ENCODE peak calls at places on chromosomes 4 and X, in four cellular contexts. O, A, R and K are unnamed samples.

GRCh38 chr4:155878611-155879010 is 12.5 kb upstream of the ASIC5 start:
- DNase-seq in A (no peak), R (no peak), O (no peak), K (no peak)

GRCh38 chr4:69910016-69910782 is 20.7 kb upstream of the CSN1S1 start:
- DNase-seq in O (no peak), A (no peak), R (no peak), K (no peak)

GRCh38 chrX:65697915-65698796 is 30.7 kb downstream of the MSN start:
- DNase-seq in O (no peak), R (no peak), A (peak; percentile 64), K (peak; percentile 54)

GRCh38 chr4:82630079-82630478 is 68.3 kb upstream of the TMEM150C start:
- DNase-seq in R (no peak), O (no peak), A (no peak), K (no peak)

GRCh38 chr4:79831119-79831528 is 241.9 kb downstream of the ANTXR2 start:
- DNase-seq in O (no peak), A (no peak), R (no peak), K (no peak)

GRCh38 chr4:159608434-159608833 is 505.6 kb downstream of the RAPGEF2 start:
- DNase-seq in R (no peak), A (no peak), O (peak; percentile 59), K (no peak)

GRCh38 chr4:145937021-145937861 is 1.4 kb downstream of the ZNF827 start:
- DNase-seq in R (peak; percentile 79), O (peak; percentile 42), A (peak; percentile 56), K (no peak)

GRCh38 chr4:150310159-150310895 is 232.1 kb downstream of the DCLK2 start:
- DNase-seq in O (peak; percentile 23), R (no peak), A (no peak), K (no peak)

GRCh38 chr4:113837397-113837796 is 75.9 kb upstream of the CAMK2D start:
- DNase-seq in R (no peak), A (no peak), O (peak; percentile 86), K (no peak)

GRCh38 chrX:150690126-150690525 is 3.1 kb upstream of the MTMR1 start:
- DNase-seq in R (no peak), O (peak; percentile 89), A (no peak), K (no peak)

GRCh38 chrX:153726286-153727107 is 1.8 kb downstream of the ABCD1 start:
- DNase-seq in O (no peak), R (no peak), A (peak; percentile 48), K (peak; percentile 85)

GRCh38 chrX:30643313-30643821 is 9.9 kb upstream of the GK start:
- DNase-seq in O (no peak), R (no peak), A (no peak), K (no peak)

GRCh38 chr4:55742655-55743191 is 76.9 kb upstream of the EXOC1L start:
- DNase-seq in O (no peak), A (no peak), R (no peak), K (no peak)

GRCh38 chr4:170388255-170388654 is 298.5 kb upstream of the AADAT start:
- DNase-seq in A (no peak), R (no peak), O (peak; percentile 81), K (no peak)

GRCh38 chrX:55340896-55341433 is 76.2 kb upstream of the PAGE3 start:
- DNase-seq in O (no peak), R (no peak), A (no peak), K (no peak)

GRCh38 chr4:92339671-92340070 is 35.9 kb downstream of the GRID2 start:
- DNase-seq in R (no peak), A (no peak), O (no peak), K (no peak)

GRCh38 chr4:15286041-15286440 is 141.8 kb upstream of the C1QTNF7 start:
- DNase-seq in O (no peak), R (no peak), A (no peak), K (no peak)

GRCh38 chr4:73735231-73735630 is 5.1 kb upstream of the CXCL8 start:
- DNase-seq in O (peak; percentile 35), R (no peak), A (no peak), K (no peak)

GRCh38 chr4:124290678-124291077 is 421.9 kb downstream of the ANKRD50 start:
- DNase-seq in R (no peak), O (peak; percentile 76), A (no peak), K (no peak)

DNA sequence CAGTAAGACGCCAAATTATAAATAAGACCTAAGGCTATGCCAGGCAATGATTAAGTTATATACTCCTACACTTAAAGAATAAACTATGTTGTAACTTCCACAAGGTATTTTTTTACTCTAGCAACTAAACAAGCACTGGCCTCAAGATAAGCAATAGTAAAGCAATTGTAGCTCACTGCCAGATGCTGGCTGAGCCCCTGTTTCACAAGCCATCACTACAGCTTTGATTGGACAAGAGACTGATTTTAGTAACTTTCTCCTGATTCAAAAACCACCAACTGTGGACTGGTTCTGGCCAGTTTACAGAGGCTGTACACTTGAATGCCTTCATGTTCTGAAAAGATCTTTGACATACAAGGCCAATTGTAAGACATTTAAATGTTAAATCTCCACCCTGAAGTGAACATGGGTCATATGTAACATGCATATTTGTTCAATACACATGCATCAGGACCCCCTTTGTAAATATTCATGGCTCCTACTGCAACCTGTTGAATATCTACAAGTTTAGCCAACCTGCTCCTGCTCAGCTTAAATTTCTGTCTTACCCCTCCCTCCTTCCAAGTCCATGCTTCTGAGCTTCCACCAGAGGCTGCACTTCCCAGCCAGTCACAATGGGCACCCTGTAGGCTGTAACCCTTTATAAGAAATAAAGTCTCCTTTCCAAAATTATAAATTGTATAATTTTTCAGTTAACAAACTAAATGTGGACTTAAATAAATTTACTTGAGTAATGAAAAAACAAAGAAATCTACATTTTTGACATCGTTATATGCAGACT is 423.6 kb downstream of the ANKRD50 start:
- DNase-seq in A (no peak), R (no peak), O (no peak), K (no peak)
- TF ChIP-seq CTCF in A (no peak), R (no peak), O (peak; percentile 4), K (no peak)

GRCh38 chrX:130094712-130095111 is 15.6 kb downstream of the ELF4 start:
- DNase-seq in A (no peak), R (no peak), O (no peak), K (no peak)

GRCh38 chrX:130095249-130095648 is 15.0 kb downstream of the ELF4 start:
- DNase-seq in R (no peak), A (no peak), O (no peak), K (no peak)

GRCh38 chrX:130093271-130093670 is 17.0 kb downstream of the ELF4 start:
- DNase-seq in O (no peak), A (no peak), R (no peak), K (no peak)

GRCh38 chrX:130086414-130087207 is 23.7 kb downstream of the ELF4 start:
- DNase-seq in O (no peak), R (no peak), A (peak; percentile 71), K (peak; percentile 68)

GRCh38 chrX:130091976-130092522 is 18.2 kb downstream of the ELF4 start:
- DNase-seq in O (no peak), R (no peak), A (peak; percentile 77), K (peak; percentile 84)
- TF ChIP-seq CTCF in O (no peak), R (no peak), A (peak; percentile 21), K (no peak)

DNA sequence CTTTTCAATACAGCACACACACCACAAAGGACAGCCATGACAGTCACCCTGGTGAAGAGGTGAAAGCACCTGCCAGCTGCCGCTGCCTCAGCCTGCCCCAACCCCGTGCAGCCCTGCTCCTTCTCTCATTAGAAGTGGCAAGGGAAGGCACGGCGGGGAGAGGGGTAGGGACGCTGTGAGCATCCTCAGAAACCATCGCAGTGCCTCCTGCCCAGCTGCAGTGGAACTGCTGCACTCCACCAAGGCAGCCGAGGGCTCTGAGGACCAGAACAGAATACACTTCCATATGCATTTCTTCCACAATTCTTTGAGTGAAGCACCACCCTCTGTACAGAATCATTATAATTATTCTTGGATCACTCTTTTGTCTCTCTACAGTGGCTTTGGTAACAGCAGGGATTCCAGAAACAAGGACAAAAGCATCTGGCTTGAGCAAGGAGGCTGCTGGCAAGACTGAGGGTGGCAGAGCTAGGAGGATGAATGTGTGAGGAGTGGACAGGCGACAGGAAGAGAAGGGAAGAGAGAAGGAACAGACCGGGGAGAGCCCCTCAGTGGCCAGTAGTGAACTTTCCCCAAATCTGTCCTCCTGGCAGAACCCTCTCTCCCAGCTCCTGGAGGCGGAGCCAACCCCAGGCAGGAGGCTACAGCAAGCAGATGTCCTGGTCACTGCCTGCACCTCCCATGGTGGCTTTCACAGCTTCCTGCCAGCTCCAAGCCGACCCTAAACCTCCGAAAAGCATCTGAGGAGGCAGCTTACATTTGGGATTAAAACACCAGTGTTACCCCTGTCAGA is 73.2 kb downstream of the MTNR1A start:
- DNase-seq in O (no peak), A (no peak), R (no peak), K (no peak)
- TF ChIP-seq CTCF in O (no peak), A (no peak), R (no peak), K (no peak)

GRCh38 chr4:3233391-3234071 is 15.4 kb upstream of the MSANTD1 start:
- DNase-seq in A (no peak), O (no peak), R (no peak), K (no peak)
- TF ChIP-seq CTCF in A (no peak), O (no peak), R (no peak), K (no peak)

GRCh38 chr4:7750508-7750907 is 189.2 kb downstream of the AFAP1 start:
- DNase-seq in O (no peak), R (no peak), A (no peak), K (no peak)
- TF ChIP-seq CTCF in O (no peak), R (no peak), A (no peak), K (no peak)

GRCh38 chr4:87983996-87984395 is 8.5 kb downstream of the SPP1 start:
- DNase-seq in O (no peak), A (no peak), R (no peak), K (no peak)

GRCh38 chr4:87986508-87986907 is 11.0 kb downstream of the SPP1 start:
- DNase-seq in A (no peak), R (no peak), O (no peak), K (no peak)

GRCh38 chr4:87982446-87982845 is 6.9 kb downstream of the SPP1 start:
- DNase-seq in R (no peak), O (no peak), A (no peak), K (no peak)

GRCh38 chr4:87985887-87986200 is 10.3 kb downstream of the SPP1 start:
- DNase-seq in R (no peak), O (no peak), A (no peak), K (no peak)

DNA sequence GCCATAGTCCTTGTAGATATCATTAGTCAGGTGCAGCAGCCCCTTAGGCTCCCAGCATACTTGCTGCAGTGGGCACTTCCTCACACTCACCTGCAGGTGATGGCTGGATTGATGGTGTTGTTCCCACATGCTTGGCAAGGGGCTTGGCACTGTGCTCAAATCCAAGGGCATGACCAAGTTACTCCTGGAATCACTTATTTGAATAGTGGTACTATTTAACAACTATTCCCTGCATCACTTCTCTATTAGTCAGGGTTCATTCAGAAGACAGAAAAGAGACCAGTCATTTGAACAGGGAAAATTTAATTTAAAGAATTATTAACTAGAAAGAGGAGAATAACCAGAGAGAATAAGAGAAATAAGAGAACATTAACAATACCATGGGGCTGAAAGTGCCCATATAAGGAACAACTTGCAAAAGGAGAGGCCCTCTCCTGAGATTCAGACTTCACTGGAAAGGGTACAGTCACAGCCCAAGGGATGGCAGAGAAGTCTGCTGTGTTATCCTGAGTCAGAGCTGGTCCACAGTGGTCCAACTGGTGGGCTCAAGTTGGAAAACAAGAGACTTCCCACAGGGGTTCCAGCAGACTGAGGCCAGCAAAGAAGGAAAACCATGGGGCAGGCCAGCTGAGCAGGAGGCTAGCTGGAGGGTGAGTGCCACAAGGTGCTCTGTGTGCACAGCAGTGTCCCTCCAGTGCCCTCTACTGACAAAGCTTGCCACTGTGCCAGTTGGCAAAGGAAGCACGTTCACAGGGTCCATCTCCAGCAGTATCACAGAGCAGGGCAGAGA is 9.8 kb downstream of the SPP1 start:
- DNase-seq in A (peak; percentile 45), O (peak; percentile 57), R (no peak), K (no peak)
- TF ChIP-seq CTCF in A (peak; percentile 52), O (peak; percentile 95), R (no peak), K (peak; percentile 66)